ENCODE peak calls at places on chromosomes 16 and 17, in nine cellular contexts. G is GM23338, E is mammary epithelial cell, R is GM23248, W is fibroblast of lung, O is K562, F is PC-3, Q is neural progenitor cell, A is PC-9. B is an unnamed sample.

GRCh38 chr16:87965973-87966667 is 14.9 kb downstream of the BANP start:
- DNase-seq in O (no peak), F (no peak), E (no peak), R (peak; percentile 68), G (no peak), Q (no peak), A (no peak), W (peak; percentile 83), B (no peak)

GRCh38 chr17:76791053-76791980 is 53.4 kb downstream of the MFSD11 start:
- DNase-seq in A (no peak), Q (no peak), W (peak; percentile 80), E (peak; percentile 65), R (peak; percentile 86), G (no peak), O (peak; percentile 79), F (peak; percentile 83), B (peak; percentile 39)

GRCh38 chr16:3076577-3076976 is 11.1 kb downstream of the IL32 start:
- DNase-seq in Q (no peak), G (no peak), A (no peak), F (no peak), E (no peak), W (no peak), O (no peak), R (no peak), B (no peak)

GRCh38 chr16:86951831-86952598 is 365.2 kb downstream of the C16orf95 start:
- DNase-seq in E (peak; percentile 92), A (no peak), G (no peak), W (peak; percentile 100), Q (no peak), R (peak; percentile 97), F (peak; percentile 93), O (no peak), B (no peak)

GRCh38 chr16:86391987-86392386 is 118.3 kb upstream of the FOXF1 start:
- DNase-seq in R (peak; percentile 84), E (peak; percentile 30), W (peak; percentile 84), F (peak; percentile 14), G (no peak), O (no peak), A (no peak), Q (no peak), B (no peak)

GRCh38 chr17:17343160-17343735 is 40.1 kb downstream of the NT5M start:
- DNase-seq in G (no peak), F (no peak), A (no peak), Q (no peak), R (no peak), W (no peak), E (no peak), O (no peak), B (no peak)

GRCh38 chr17:83053779-83054451 is 25.5 kb upstream of the METRNL start:
- DNase-seq in A (no peak), W (no peak), E (no peak), F (no peak), R (no peak), O (no peak), Q (no peak), G (no peak), B (no peak)

GRCh38 chr17:16474012-16474725 is 17.8 kb downstream of the LRRC75A start:
- DNase-seq in Q (no peak), R (no peak), G (peak; percentile 63), O (no peak), W (peak; percentile 32), A (no peak), E (no peak), F (no peak), B (no peak)

GRCh38 chr16:55570159-55570558 is 3.7 kb downstream of the CAPNS2 start:
- DNase-seq in R (no peak), W (no peak), O (no peak), Q (no peak), F (no peak), A (no peak), E (no peak), G (no peak), B (no peak)

GRCh38 chr17:19015428-19015827 is 10.9 kb upstream of the FAM83G start:
- DNase-seq in Q (no peak), A (no peak), R (no peak), E (no peak), O (no peak), F (no peak), W (no peak), G (no peak), B (no peak)

GRCh38 chr17:17523001-17523713 is 27.0 kb upstream of the RASD1 start:
- DNase-seq in G (peak; percentile 25), Q (peak; percentile 50), E (no peak), W (no peak), O (no peak), F (no peak), R (no peak), A (no peak), B (no peak)

GRCh38 chr16:66636199-66636598 is 31.7 kb downstream of the CMTM3 start:
- DNase-seq in W (no peak), Q (no peak), G (no peak), A (no peak), R (no peak), E (no peak), F (no peak), O (no peak), B (no peak)

GRCh38 chr16:71746442-71747046 is 22.0 kb upstream of the PHLPP2 start:
- DNase-seq in F (peak; percentile 57), G (peak; percentile 72), O (peak; percentile 46), R (peak; percentile 67), Q (peak; percentile 47), E (peak; percentile 29), W (peak; percentile 30), A (peak; percentile 7), B (peak; percentile 51)

GRCh38 chr16:55257971-55258613 is 65.9 kb upstream of the IRX6 start:
- DNase-seq in O (peak; percentile 78), Q (peak; percentile 79), E (peak; percentile 46), A (peak; percentile 11), F (peak; percentile 31), R (peak; percentile 80), W (peak; percentile 27), G (peak; percentile 86), B (peak; percentile 41)

GRCh38 chr17:78397681-78398101 is 19.2 kb downstream of the PGS1 start:
- DNase-seq in A (no peak), O (no peak), G (no peak), R (peak; percentile 54), W (peak; percentile 82), F (no peak), Q (no peak), E (peak; percentile 49), B (no peak)

DNA sequence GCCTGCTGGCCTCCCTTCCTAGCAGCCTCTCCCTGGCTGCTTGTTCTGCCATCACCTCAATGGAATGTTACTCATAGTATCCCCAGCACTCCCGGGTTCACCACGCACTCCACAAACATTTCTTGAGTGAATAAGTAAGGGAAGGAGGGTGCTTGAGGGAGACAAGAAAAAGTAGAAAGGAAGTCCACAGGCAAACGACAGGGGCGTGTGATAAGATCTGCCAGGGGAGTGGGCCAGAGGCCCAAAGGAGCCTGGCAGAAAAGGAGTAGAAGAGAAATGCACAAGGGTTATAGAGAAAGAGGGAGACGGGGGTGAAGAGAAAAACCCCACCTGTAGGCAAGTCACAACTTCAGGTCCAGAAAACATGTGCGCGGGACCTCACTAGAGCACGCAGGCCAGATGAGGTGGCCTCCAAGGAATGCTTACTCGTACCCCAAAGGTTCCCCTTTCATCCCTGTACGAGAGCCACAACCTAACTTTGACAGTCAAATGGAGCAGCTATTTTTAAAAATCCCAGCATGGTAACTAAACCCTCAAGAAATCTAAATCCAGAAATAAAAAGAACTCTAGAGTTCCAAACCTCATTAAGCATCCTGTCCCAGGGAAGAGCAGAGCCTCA is 6.6 kb downstream of the ZDHHC7 start:
- DNase-seq in W (peak; percentile 97), F (peak; percentile 71), O (peak; percentile 64), R (peak; percentile 90), A (peak; percentile 68), G (no peak), E (peak; percentile 70), Q (no peak), B (no peak)
- H4K20me1 ChIP-seq in W (no peaks in the 10 kb centered on the region), F (peaks cover 3% of the 10 kb centered on the region), O (peaks cover 45% of the 10 kb centered on the region), R (no peaks in the 10 kb centered on the region), A (no peaks in the 10 kb centered on the region), G (peaks cover 42% of the 10 kb centered on the region), E (no peaks in the 10 kb centered on the region), Q (peaks cover 79% of the 10 kb centered on the region), B (peaks cover 21% of the 10 kb centered on the region)

GRCh38 chr17:74761931-74762330 is 13.5 kb downstream of the NHERF1 start:
- DNase-seq in O (no peak), Q (no peak), G (no peak), R (no peak), A (no peak), F (no peak), E (no peak), W (no peak), B (no peak)
- H4K20me1 ChIP-seq in O (peaks cover 25% of the 10 kb centered on the region), Q (peaks cover 43% of the 10 kb centered on the region), G (peaks cover 25% of the 10 kb centered on the region), R (no peaks in the 10 kb centered on the region), A (peaks cover 13% of the 10 kb centered on the region), F (no peaks in the 10 kb centered on the region), E (no peaks in the 10 kb centered on the region), W (no peaks in the 10 kb centered on the region), B (peaks cover 58% of the 10 kb centered on the region)

GRCh38 chr17:79831367-79832210 is 7.7 kb downstream of the CBX4 start:
- DNase-seq in O (peak; percentile 76), F (no peak), E (no peak), W (no peak), R (no peak), G (peak; percentile 73), A (peak; percentile 79), Q (peak; percentile 69), B (peak; percentile 73)

GRCh38 chr17:79832211-79833109 is 6.8 kb downstream of the CBX4 start:
- DNase-seq in F (no peak), Q (peak; percentile 80), R (no peak), G (peak; percentile 79), W (no peak), A (peak; percentile 87), O (peak; percentile 67), E (no peak), B (peak; percentile 85)

GRCh38 chr17:79834575-79835469 is 4.4 kb downstream of the CBX4 start:
- DNase-seq in F (peak; percentile 35), G (peak; percentile 81), A (no peak), R (no peak), E (no peak), Q (peak; percentile 77), O (no peak), W (no peak), B (no peak)

GRCh38 chr17:79833744-79834574 is 5.3 kb downstream of the CBX4 start:
- DNase-seq in G (peak; percentile 62), E (no peak), O (peak; percentile 50), Q (peak; percentile 58), F (no peak), A (no peak), W (no peak), R (no peak), B (no peak)

GRCh38 chr17:79833110-79833450 is 6.2 kb downstream of the CBX4 start:
- DNase-seq in F (no peak), E (no peak), Q (no peak), O (no peak), G (no peak), R (no peak), A (no peak), W (no peak), B (no peak)
- H4K20me1 ChIP-seq in F (peaks cover 35% of the 10 kb centered on the region), E (no peaks in the 10 kb centered on the region), Q (peaks cover 63% of the 10 kb centered on the region), O (peaks cover 21% of the 10 kb centered on the region), G (peaks cover 3% of the 10 kb centered on the region), R (no peaks in the 10 kb centered on the region), A (peaks cover 18% of the 10 kb centered on the region), W (no peaks in the 10 kb centered on the region), B (peaks cover 39% of the 10 kb centered on the region)

DNA sequence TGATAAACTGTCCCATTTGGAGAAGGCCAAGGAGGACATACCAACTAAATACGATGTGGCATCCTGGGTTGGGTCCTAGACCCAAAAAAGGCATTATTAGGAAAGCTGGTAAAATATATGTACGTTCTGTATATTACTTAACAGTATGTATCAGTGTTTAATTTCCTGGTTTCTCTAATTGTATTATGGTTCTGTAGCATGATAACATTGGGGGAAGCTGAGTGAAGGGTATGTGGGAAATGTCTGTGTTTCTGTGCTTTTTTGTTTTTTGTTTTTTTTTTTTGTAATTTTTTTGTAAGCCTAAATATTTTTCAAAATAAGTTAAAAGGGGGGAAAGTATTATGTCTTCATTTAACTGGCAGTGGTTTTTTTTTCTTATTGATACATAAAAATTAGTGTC is 21.5 kb upstream of the NDRG4 start:
- DNase-seq in Q (no peak), F (no peak), E (no peak), A (no peak), O (no peak), G (no peak), W (no peak), R (no peak), B (no peak)
- H4K20me1 ChIP-seq in Q (no peaks in the 10 kb centered on the region), F (no peaks in the 10 kb centered on the region), E (no peaks in the 10 kb centered on the region), A (no peaks in the 10 kb centered on the region), O (no peaks in the 10 kb centered on the region), G (no peaks in the 10 kb centered on the region), W (no peaks in the 10 kb centered on the region), R (no peaks in the 10 kb centered on the region), B (no peaks in the 10 kb centered on the region)

B was measured in HepG2.